ENCODE peak calls at places on chromosomes 6 and 20, in nine cellular contexts. One of them, this sample, is unnamed.
A peak's percentile ranks its signal among the peaks of the same experiment; 100 is the strongest.

GRCh38 chr6:135271626-135272025 is 90.5 kb downstream of the MYB start:
- DNase-seq in GM19239: no peak
- DNase-seq in endodermal cell: peak; percentile 78
- DNase-seq in GM04504: no peak
- DNase-seq in NCI-H1436: no peak
- DNase-seq in fibroblast of lung: no peak
- DNase-seq in stimulated activated CD4-positive, alpha-beta T cell treated with anti-CD3 and anti-CD28 coated beads, Interleukin-15, amount 100 ng/mL, for 24 hours: no peak
- DNase-seq in activated T-helper 1 cell treated with anti-CD3 and anti-CD28 coated beads, Interleukin-2, amount 50 U/mL, for 16 hours: no peak
- DNase-seq in ascending aorta: no peak
- DNase-seq in this sample: no peak

GRCh38 chr6:79421707-79422484 is 115.3 kb downstream of the LCA5 start:
- DNase-seq in GM19239: no peak
- DNase-seq in endodermal cell: no peak
- DNase-seq in GM04504: peak; percentile 20
- DNase-seq in NCI-H1436: peak; percentile 88
- DNase-seq in fibroblast of lung: peak; percentile 84
- DNase-seq in stimulated activated CD4-positive, alpha-beta T cell treated with anti-CD3 and anti-CD28 coated beads, Interleukin-15, amount 100 ng/mL, for 24 hours: no peak
- DNase-seq in activated T-helper 1 cell treated with anti-CD3 and anti-CD28 coated beads, Interleukin-2, amount 50 U/mL, for 16 hours: no peak
- DNase-seq in ascending aorta: no peak
- DNase-seq in this sample: no peak

GRCh38 chr6:36249536-36249935 is 20.3 kb upstream of the PNPLA1 start:
- DNase-seq in GM19239: no peak
- DNase-seq in endodermal cell: no peak
- DNase-seq in GM04504: no peak
- DNase-seq in NCI-H1436: no peak
- DNase-seq in fibroblast of lung: no peak
- DNase-seq in stimulated activated CD4-positive, alpha-beta T cell treated with anti-CD3 and anti-CD28 coated beads, Interleukin-15, amount 100 ng/mL, for 24 hours: no peak
- DNase-seq in activated T-helper 1 cell treated with anti-CD3 and anti-CD28 coated beads, Interleukin-2, amount 50 U/mL, for 16 hours: no peak
- DNase-seq in ascending aorta: no peak
- DNase-seq in this sample: no peak

GRCh38 chr20:31587545-31588389 is 17.3 kb upstream of the ID1 start:
- DNase-seq in GM19239: no peak
- DNase-seq in endodermal cell: peak; percentile 80
- DNase-seq in GM04504: no peak
- DNase-seq in NCI-H1436: peak; percentile 49
- DNase-seq in fibroblast of lung: peak; percentile 43
- DNase-seq in stimulated activated CD4-positive, alpha-beta T cell treated with anti-CD3 and anti-CD28 coated beads, Interleukin-15, amount 100 ng/mL, for 24 hours: peak; percentile 36
- DNase-seq in activated T-helper 1 cell treated with anti-CD3 and anti-CD28 coated beads, Interleukin-2, amount 50 U/mL, for 16 hours: no peak
- DNase-seq in ascending aorta: peak; percentile 74
- DNase-seq in this sample: peak; percentile 68

GRCh38 chr20:39032997-39033396 is 70.9 kb downstream of the DHX35 start:
- DNase-seq in GM19239: no peak
- DNase-seq in endodermal cell: no peak
- DNase-seq in GM04504: no peak
- DNase-seq in NCI-H1436: no peak
- DNase-seq in fibroblast of lung: no peak
- DNase-seq in stimulated activated CD4-positive, alpha-beta T cell treated with anti-CD3 and anti-CD28 coated beads, Interleukin-15, amount 100 ng/mL, for 24 hours: no peak
- DNase-seq in activated T-helper 1 cell treated with anti-CD3 and anti-CD28 coated beads, Interleukin-2, amount 50 U/mL, for 16 hours: no peak
- DNase-seq in ascending aorta: no peak
- DNase-seq in this sample: no peak

GRCh38 chr6:112563368-112563767 is 216.2 kb downstream of the RFPL4B start:
- DNase-seq in GM19239: no peak
- DNase-seq in endodermal cell: peak; percentile 73
- DNase-seq in GM04504: no peak
- DNase-seq in NCI-H1436: no peak
- DNase-seq in fibroblast of lung: peak; percentile 93
- DNase-seq in stimulated activated CD4-positive, alpha-beta T cell treated with anti-CD3 and anti-CD28 coated beads, Interleukin-15, amount 100 ng/mL, for 24 hours: no peak
- DNase-seq in activated T-helper 1 cell treated with anti-CD3 and anti-CD28 coated beads, Interleukin-2, amount 50 U/mL, for 16 hours: no peak
- DNase-seq in ascending aorta: no peak
- DNase-seq in this sample: no peak

GRCh38 chr6:3294921-3295871 is 36.4 kb downstream of the PSMG4 start:
- DNase-seq in GM19239: no peak
- DNase-seq in endodermal cell: peak; percentile 80
- DNase-seq in GM04504: no peak
- DNase-seq in NCI-H1436: peak; percentile 31
- DNase-seq in fibroblast of lung: no peak
- DNase-seq in stimulated activated CD4-positive, alpha-beta T cell treated with anti-CD3 and anti-CD28 coated beads, Interleukin-15, amount 100 ng/mL, for 24 hours: no peak
- DNase-seq in activated T-helper 1 cell treated with anti-CD3 and anti-CD28 coated beads, Interleukin-2, amount 50 U/mL, for 16 hours: no peak
- DNase-seq in ascending aorta: no peak
- DNase-seq in this sample: no peak

GRCh38 chr6:17851001-17851719 is 136.3 kb downstream of the KIF13A start:
- DNase-seq in GM19239: no peak
- DNase-seq in endodermal cell: no peak
- DNase-seq in GM04504: no peak
- DNase-seq in NCI-H1436: no peak
- DNase-seq in fibroblast of lung: peak; percentile 64
- DNase-seq in stimulated activated CD4-positive, alpha-beta T cell treated with anti-CD3 and anti-CD28 coated beads, Interleukin-15, amount 100 ng/mL, for 24 hours: no peak
- DNase-seq in activated T-helper 1 cell treated with anti-CD3 and anti-CD28 coated beads, Interleukin-2, amount 50 U/mL, for 16 hours: no peak
- DNase-seq in ascending aorta: no peak
- DNase-seq in this sample: no peak

GRCh38 chr6:15907914-15908518 is 220.9 kb upstream of the MYLIP start:
- DNase-seq in GM19239: no peak
- DNase-seq in endodermal cell: no peak
- DNase-seq in GM04504: no peak
- DNase-seq in NCI-H1436: no peak
- DNase-seq in fibroblast of lung: no peak
- DNase-seq in stimulated activated CD4-positive, alpha-beta T cell treated with anti-CD3 and anti-CD28 coated beads, Interleukin-15, amount 100 ng/mL, for 24 hours: no peak
- DNase-seq in activated T-helper 1 cell treated with anti-CD3 and anti-CD28 coated beads, Interleukin-2, amount 50 U/mL, for 16 hours: no peak
- DNase-seq in ascending aorta: no peak
- DNase-seq in this sample: no peak

GRCh38 chr6:45611502-45611901 is 233.8 kb upstream of the SUPT3H start:
- DNase-seq in GM19239: no peak
- DNase-seq in endodermal cell: no peak
- DNase-seq in GM04504: no peak
- DNase-seq in NCI-H1436: no peak
- DNase-seq in fibroblast of lung: no peak
- DNase-seq in stimulated activated CD4-positive, alpha-beta T cell treated with anti-CD3 and anti-CD28 coated beads, Interleukin-15, amount 100 ng/mL, for 24 hours: no peak
- DNase-seq in activated T-helper 1 cell treated with anti-CD3 and anti-CD28 coated beads, Interleukin-2, amount 50 U/mL, for 16 hours: no peak
- DNase-seq in ascending aorta: no peak
- DNase-seq in this sample: no peak

GRCh38 chr20:58524814-58525213 is 9.6 kb upstream of the APCDD1L start:
- DNase-seq in GM19239: no peak
- DNase-seq in endodermal cell: no peak
- DNase-seq in GM04504: peak; percentile 65
- DNase-seq in NCI-H1436: no peak
- DNase-seq in fibroblast of lung: peak; percentile 96
- DNase-seq in stimulated activated CD4-positive, alpha-beta T cell treated with anti-CD3 and anti-CD28 coated beads, Interleukin-15, amount 100 ng/mL, for 24 hours: no peak
- DNase-seq in activated T-helper 1 cell treated with anti-CD3 and anti-CD28 coated beads, Interleukin-2, amount 50 U/mL, for 16 hours: no peak
- DNase-seq in ascending aorta: no peak
- DNase-seq in this sample: no peak

GRCh38 chr6:167049275-167049674 is 50.1 kb downstream of the CEP43 start:
- DNase-seq in GM19239: no peak
- DNase-seq in endodermal cell: no peak
- DNase-seq in GM04504: no peak
- DNase-seq in NCI-H1436: no peak
- DNase-seq in fibroblast of lung: no peak
- DNase-seq in stimulated activated CD4-positive, alpha-beta T cell treated with anti-CD3 and anti-CD28 coated beads, Interleukin-15, amount 100 ng/mL, for 24 hours: no peak
- DNase-seq in activated T-helper 1 cell treated with anti-CD3 and anti-CD28 coated beads, Interleukin-2, amount 50 U/mL, for 16 hours: no peak
- DNase-seq in ascending aorta: no peak
- DNase-seq in this sample: no peak

GRCh38 chr6:111798281-111798725 is 74.9 kb downstream of the FYN start:
- DNase-seq in GM19239: no peak
- DNase-seq in endodermal cell: no peak
- DNase-seq in GM04504: no peak
- DNase-seq in NCI-H1436: no peak
- DNase-seq in fibroblast of lung: no peak
- DNase-seq in stimulated activated CD4-positive, alpha-beta T cell treated with anti-CD3 and anti-CD28 coated beads, Interleukin-15, amount 100 ng/mL, for 24 hours: no peak
- DNase-seq in activated T-helper 1 cell treated with anti-CD3 and anti-CD28 coated beads, Interleukin-2, amount 50 U/mL, for 16 hours: no peak
- DNase-seq in ascending aorta: no peak
- DNase-seq in this sample: no peak

GRCh38 chr20:37195018-37195417 is 15.7 kb upstream of the MROH8 start:
- DNase-seq in GM19239: no peak
- DNase-seq in endodermal cell: peak; percentile 51
- DNase-seq in GM04504: no peak
- DNase-seq in NCI-H1436: no peak
- DNase-seq in fibroblast of lung: no peak
- DNase-seq in stimulated activated CD4-positive, alpha-beta T cell treated with anti-CD3 and anti-CD28 coated beads, Interleukin-15, amount 100 ng/mL, for 24 hours: no peak
- DNase-seq in activated T-helper 1 cell treated with anti-CD3 and anti-CD28 coated beads, Interleukin-2, amount 50 U/mL, for 16 hours: no peak
- DNase-seq in ascending aorta: no peak
- DNase-seq in this sample: no peak

GRCh38 chr6:29748391-29749352 is 25.4 kb downstream of the HLA-F start:
- DNase-seq in GM19239: peak; percentile 89
- DNase-seq in endodermal cell: peak; percentile 99
- DNase-seq in GM04504: peak; percentile 70
- DNase-seq in NCI-H1436: peak; percentile 23
- DNase-seq in fibroblast of lung: peak; percentile 63
- DNase-seq in stimulated activated CD4-positive, alpha-beta T cell treated with anti-CD3 and anti-CD28 coated beads, Interleukin-15, amount 100 ng/mL, for 24 hours: peak; percentile 92
- DNase-seq in activated T-helper 1 cell treated with anti-CD3 and anti-CD28 coated beads, Interleukin-2, amount 50 U/mL, for 16 hours: peak; percentile 78
- DNase-seq in ascending aorta: peak; percentile 96
- DNase-seq in this sample: peak; percentile 89

GRCh38 chr6:97282238-97282725 is 734 bp downstream of the MMS22L start:
- DNase-seq in GM19239: no peak
- DNase-seq in endodermal cell: no peak
- DNase-seq in GM04504: no peak
- DNase-seq in NCI-H1436: no peak
- DNase-seq in fibroblast of lung: peak; percentile 11
- DNase-seq in stimulated activated CD4-positive, alpha-beta T cell treated with anti-CD3 and anti-CD28 coated beads, Interleukin-15, amount 100 ng/mL, for 24 hours: no peak
- DNase-seq in activated T-helper 1 cell treated with anti-CD3 and anti-CD28 coated beads, Interleukin-2, amount 50 U/mL, for 16 hours: no peak
- DNase-seq in ascending aorta: no peak
- DNase-seq in this sample: no peak

GRCh38 chr20:41697861-41698559 is 79.8 kb upstream of the CHD6 start:
- DNase-seq in GM19239: no peak
- DNase-seq in endodermal cell: peak; percentile 64
- DNase-seq in GM04504: no peak
- DNase-seq in NCI-H1436: peak; percentile 26
- DNase-seq in fibroblast of lung: peak; percentile 14
- DNase-seq in stimulated activated CD4-positive, alpha-beta T cell treated with anti-CD3 and anti-CD28 coated beads, Interleukin-15, amount 100 ng/mL, for 24 hours: peak; percentile 16
- DNase-seq in activated T-helper 1 cell treated with anti-CD3 and anti-CD28 coated beads, Interleukin-2, amount 50 U/mL, for 16 hours: no peak
- DNase-seq in ascending aorta: no peak
- DNase-seq in this sample: no peak

GRCh38 chr20:49889943-49890650 is 25.2 kb downstream of the SPATA2 start:
- DNase-seq in GM19239: no peak
- DNase-seq in endodermal cell: peak; percentile 68
- DNase-seq in GM04504: no peak
- DNase-seq in NCI-H1436: no peak
- DNase-seq in fibroblast of lung: no peak
- DNase-seq in stimulated activated CD4-positive, alpha-beta T cell treated with anti-CD3 and anti-CD28 coated beads, Interleukin-15, amount 100 ng/mL, for 24 hours: no peak
- DNase-seq in activated T-helper 1 cell treated with anti-CD3 and anti-CD28 coated beads, Interleukin-2, amount 50 U/mL, for 16 hours: no peak
- DNase-seq in ascending aorta: no peak
- DNase-seq in this sample: no peak

GRCh38 chr20:45306431-45306982 is at the start of gene RBPJL:
- DNase-seq in GM19239: peak; percentile 61
- DNase-seq in endodermal cell: peak; percentile 87
- DNase-seq in GM04504: no peak
- DNase-seq in NCI-H1436: no peak
- DNase-seq in fibroblast of lung: no peak
- DNase-seq in stimulated activated CD4-positive, alpha-beta T cell treated with anti-CD3 and anti-CD28 coated beads, Interleukin-15, amount 100 ng/mL, for 24 hours: peak; percentile 62
- DNase-seq in activated T-helper 1 cell treated with anti-CD3 and anti-CD28 coated beads, Interleukin-2, amount 50 U/mL, for 16 hours: peak; percentile 20
- DNase-seq in ascending aorta: no peak
- DNase-seq in this sample: peak; percentile 18

GRCh38 chr6:11964101-11964500 is 48.0 kb upstream of the HIVEP1 start:
- DNase-seq in GM19239: no peak
- DNase-seq in endodermal cell: no peak
- DNase-seq in GM04504: no peak
- DNase-seq in NCI-H1436: no peak
- DNase-seq in fibroblast of lung: no peak
- DNase-seq in stimulated activated CD4-positive, alpha-beta T cell treated with anti-CD3 and anti-CD28 coated beads, Interleukin-15, amount 100 ng/mL, for 24 hours: no peak
- DNase-seq in activated T-helper 1 cell treated with anti-CD3 and anti-CD28 coated beads, Interleukin-2, amount 50 U/mL, for 16 hours: no peak
- DNase-seq in ascending aorta: no peak
- DNase-seq in this sample: no peak

GRCh38 chr6:112298021-112298745 is 43.8 kb upstream of the LAMA4 start:
- DNase-seq in GM19239: no peak
- DNase-seq in endodermal cell: no peak
- DNase-seq in GM04504: peak; percentile 87
- DNase-seq in NCI-H1436: no peak
- DNase-seq in fibroblast of lung: peak; percentile 92
- DNase-seq in stimulated activated CD4-positive, alpha-beta T cell treated with anti-CD3 and anti-CD28 coated beads, Interleukin-15, amount 100 ng/mL, for 24 hours: no peak
- DNase-seq in activated T-helper 1 cell treated with anti-CD3 and anti-CD28 coated beads, Interleukin-2, amount 50 U/mL, for 16 hours: no peak
- DNase-seq in ascending aorta: no peak
- DNase-seq in this sample: peak; percentile 19

GRCh38 chr6:70669133-70669532 is 1.4 kb downstream of the SMAP1 start:
- DNase-seq in GM19239: no peak
- DNase-seq in endodermal cell: no peak
- DNase-seq in GM04504: no peak
- DNase-seq in NCI-H1436: no peak
- DNase-seq in fibroblast of lung: peak; percentile 23
- DNase-seq in stimulated activated CD4-positive, alpha-beta T cell treated with anti-CD3 and anti-CD28 coated beads, Interleukin-15, amount 100 ng/mL, for 24 hours: no peak
- DNase-seq in activated T-helper 1 cell treated with anti-CD3 and anti-CD28 coated beads, Interleukin-2, amount 50 U/mL, for 16 hours: no peak
- DNase-seq in ascending aorta: no peak
- DNase-seq in this sample: no peak

GRCh38 chr20:38210741-38211140 is 45.7 kb upstream of the TGM2 start:
- DNase-seq in GM19239: no peak
- DNase-seq in endodermal cell: no peak
- DNase-seq in GM04504: no peak
- DNase-seq in NCI-H1436: no peak
- DNase-seq in fibroblast of lung: peak; percentile 53
- DNase-seq in stimulated activated CD4-positive, alpha-beta T cell treated with anti-CD3 and anti-CD28 coated beads, Interleukin-15, amount 100 ng/mL, for 24 hours: no peak
- DNase-seq in activated T-helper 1 cell treated with anti-CD3 and anti-CD28 coated beads, Interleukin-2, amount 50 U/mL, for 16 hours: no peak
- DNase-seq in ascending aorta: no peak
- DNase-seq in this sample: peak; percentile 44

GRCh38 chr6:151440930-151441329 is 11.0 kb downstream of the RMND1 start:
- DNase-seq in GM19239: no peak
- DNase-seq in endodermal cell: no peak
- DNase-seq in GM04504: no peak
- DNase-seq in NCI-H1436: no peak
- DNase-seq in fibroblast of lung: peak; percentile 34
- DNase-seq in stimulated activated CD4-positive, alpha-beta T cell treated with anti-CD3 and anti-CD28 coated beads, Interleukin-15, amount 100 ng/mL, for 24 hours: no peak
- DNase-seq in activated T-helper 1 cell treated with anti-CD3 and anti-CD28 coated beads, Interleukin-2, amount 50 U/mL, for 16 hours: no peak
- DNase-seq in ascending aorta: no peak
- DNase-seq in this sample: no peak

GRCh38 chr6:63807056-63807455 is 171.5 kb downstream of the PHF3 start:
- DNase-seq in GM19239: no peak
- DNase-seq in endodermal cell: no peak
- DNase-seq in GM04504: no peak
- DNase-seq in NCI-H1436: no peak
- DNase-seq in fibroblast of lung: no peak
- DNase-seq in stimulated activated CD4-positive, alpha-beta T cell treated with anti-CD3 and anti-CD28 coated beads, Interleukin-15, amount 100 ng/mL, for 24 hours: no peak
- DNase-seq in activated T-helper 1 cell treated with anti-CD3 and anti-CD28 coated beads, Interleukin-2, amount 50 U/mL, for 16 hours: no peak
- DNase-seq in ascending aorta: no peak
- DNase-seq in this sample: no peak

GRCh38 chr6:110999634-111000270 is 17.9 kb downstream of the RPF2 start:
- DNase-seq in GM19239: no peak
- DNase-seq in endodermal cell: no peak
- DNase-seq in GM04504: peak; percentile 13
- DNase-seq in NCI-H1436: no peak
- DNase-seq in fibroblast of lung: peak; percentile 11
- DNase-seq in stimulated activated CD4-positive, alpha-beta T cell treated with anti-CD3 and anti-CD28 coated beads, Interleukin-15, amount 100 ng/mL, for 24 hours: no peak
- DNase-seq in activated T-helper 1 cell treated with anti-CD3 and anti-CD28 coated beads, Interleukin-2, amount 50 U/mL, for 16 hours: no peak
- DNase-seq in ascending aorta: no peak
- DNase-seq in this sample: no peak

GRCh38 chr20:3406481-3407425 is 716 bp downstream of the DNAAF9 start:
- DNase-seq in GM19239: no peak
- DNase-seq in endodermal cell: peak; percentile 64
- DNase-seq in GM04504: no peak
- DNase-seq in NCI-H1436: no peak
- DNase-seq in fibroblast of lung: peak; percentile 25
- DNase-seq in stimulated activated CD4-positive, alpha-beta T cell treated with anti-CD3 and anti-CD28 coated beads, Interleukin-15, amount 100 ng/mL, for 24 hours: peak; percentile 8
- DNase-seq in activated T-helper 1 cell treated with anti-CD3 and anti-CD28 coated beads, Interleukin-2, amount 50 U/mL, for 16 hours: no peak
- DNase-seq in ascending aorta: peak; percentile 68
- DNase-seq in this sample: peak; percentile 45

GRCh38 chr20:63846128-63846771 is 15.0 kb upstream of the ABHD16B start:
- DNase-seq in GM19239: no peak
- DNase-seq in endodermal cell: peak; percentile 91
- DNase-seq in GM04504: no peak
- DNase-seq in NCI-H1436: no peak
- DNase-seq in fibroblast of lung: peak; percentile 42
- DNase-seq in stimulated activated CD4-positive, alpha-beta T cell treated with anti-CD3 and anti-CD28 coated beads, Interleukin-15, amount 100 ng/mL, for 24 hours: no peak
- DNase-seq in activated T-helper 1 cell treated with anti-CD3 and anti-CD28 coated beads, Interleukin-2, amount 50 U/mL, for 16 hours: no peak
- DNase-seq in ascending aorta: no peak
- DNase-seq in this sample: peak; percentile 62

GRCh38 chr20:9218412-9219001 is 149.6 kb downstream of the PLCB4 start:
- DNase-seq in GM19239: no peak
- DNase-seq in endodermal cell: no peak
- DNase-seq in GM04504: no peak
- DNase-seq in NCI-H1436: no peak
- DNase-seq in fibroblast of lung: peak; percentile 69
- DNase-seq in stimulated activated CD4-positive, alpha-beta T cell treated with anti-CD3 and anti-CD28 coated beads, Interleukin-15, amount 100 ng/mL, for 24 hours: no peak
- DNase-seq in activated T-helper 1 cell treated with anti-CD3 and anti-CD28 coated beads, Interleukin-2, amount 50 U/mL, for 16 hours: no peak
- DNase-seq in ascending aorta: no peak
- DNase-seq in this sample: peak; percentile 30

GRCh38 chr20:49320460-49320859 is 42.6 kb upstream of the ZNFX1 start:
- DNase-seq in GM19239: no peak
- DNase-seq in endodermal cell: peak; percentile 91
- DNase-seq in GM04504: no peak
- DNase-seq in NCI-H1436: peak; percentile 12
- DNase-seq in fibroblast of lung: peak; percentile 49
- DNase-seq in stimulated activated CD4-positive, alpha-beta T cell treated with anti-CD3 and anti-CD28 coated beads, Interleukin-15, amount 100 ng/mL, for 24 hours: no peak
- DNase-seq in activated T-helper 1 cell treated with anti-CD3 and anti-CD28 coated beads, Interleukin-2, amount 50 U/mL, for 16 hours: no peak
- DNase-seq in ascending aorta: no peak
- DNase-seq in this sample: no peak

GRCh38 chr20:2538931-2539330 is 2.6 kb downstream of the TMC2 start:
- DNase-seq in GM19239: no peak
- DNase-seq in endodermal cell: no peak
- DNase-seq in GM04504: no peak
- DNase-seq in NCI-H1436: no peak
- DNase-seq in fibroblast of lung: no peak
- DNase-seq in stimulated activated CD4-positive, alpha-beta T cell treated with anti-CD3 and anti-CD28 coated beads, Interleukin-15, amount 100 ng/mL, for 24 hours: no peak
- DNase-seq in activated T-helper 1 cell treated with anti-CD3 and anti-CD28 coated beads, Interleukin-2, amount 50 U/mL, for 16 hours: no peak
- DNase-seq in ascending aorta: no peak
- DNase-seq in this sample: no peak

This sample was measured in frontal cortex.